ENCODE peak calls at places on chromosomes 1 and 21, in seven cellular contexts. P is spleen, O is lung, V is neuronal stem cell, I is PC-9, N is fibroblast of lung, S is astrocyte. H is an unnamed sample. For H3K36me3, the result is how much of the 10 kb centered on the place peaks cover.

GRCh38 chr21:34548782-34549376 is 36.9 kb upstream of the KCNE1 start:
- DNase-seq in S (no peak), N (no peak), I (no peak), P (no peak), V (no peak), O (no peak), H (no peak)

GRCh38 chr1:18957532-18958295 is 1.2 kb upstream of the IFFO2 start:
- DNase-seq in N (no peak), S (no peak), O (no peak), I (no peak), V (no peak), P (peak), H (no peak)

GRCh38 chr1:66468712-66469111 is 65.2 kb upstream of the SGIP1 start:
- DNase-seq in P (no peak), V (no peak), S (no peak), N (no peak), I (no peak), O (no peak), H (no peak)

GRCh38 chr1:241129207-241129960 is 227.6 kb downstream of the RGS7 start:
- DNase-seq in P (no peak), N (no peak), V (no peak), I (no peak), O (no peak), S (no peak), H (no peak)

GRCh38 chr1:196977278-196977677 is at the start of gene CFHR5:
- DNase-seq in I (no peak), V (no peak), P (no peak), N (no peak), S (no peak), O (no peak), H (no peak)

GRCh38 chr21:27164208-27165172 is 197.6 kb upstream of the ADAMTS5 start:
- DNase-seq in N (no peak), O (no peak), S (no peak), P (no peak), V (no peak), I (no peak), H (peak)

GRCh38 chr1:225872075-225872430 is 10.1 kb downstream of the TMEM63A start:
- DNase-seq in V (no peak), S (no peak), I (no peak), P (no peak), O (no peak), N (no peak), H (no peak)

GRCh38 chr1:24142546-24143431 is at the start of gene IL22RA1:
- DNase-seq in V (no peak), S (peak), N (no peak), I (peak), P (no peak), O (no peak), H (peak)

GRCh38 chr1:2840036-2840809 is 38.7 kb upstream of the TTC34 start:
- DNase-seq in P (peak), S (no peak), O (no peak), I (no peak), N (no peak), V (no peak), H (no peak)

GRCh38 chr1:208600456-208600855 is 356.3 kb upstream of the PLXNA2 start:
- DNase-seq in O (no peak), P (no peak), I (no peak), N (no peak), V (no peak), S (no peak), H (no peak)

GRCh38 chr1:12143631-12144155 is 23.1 kb upstream of the TNFRSF1B start:
- DNase-seq in O (peak), I (peak), V (no peak), S (peak), N (peak), P (peak), H (peak)

GRCh38 chr1:49197081-49197480 is 420.4 kb upstream of the BEND5 start:
- DNase-seq in O (no peak), P (no peak), S (peak), I (no peak), V (no peak), N (no peak), H (no peak)

GRCh38 chr1:92483442-92484170 is 3.1 kb downstream of the GFI1 start:
- DNase-seq in P (peak), N (no peak), O (no peak), I (peak), V (peak), S (no peak), H (no peak)

GRCh38 chr1:64062941-64063581 is 140.4 kb upstream of the UBE2U start:
- DNase-seq in P (no peak), N (peak), I (no peak), S (peak), V (no peak), O (no peak), H (no peak)

GRCh38 chr1:118104956-118105355 is 80.1 kb downstream of the SPAG17 start:
- DNase-seq in V (no peak), S (no peak), P (no peak), I (no peak), O (no peak), N (no peak), H (no peak)

GRCh38 chr1:156155760-156156495 is 2.5 kb downstream of the SEMA4A start:
- DNase-seq in I (no peak), P (no peak), V (no peak), O (no peak), S (no peak), N (no peak), H (no peak)

GRCh38 chr1:6317101-6317760 is 56.3 kb upstream of the GPR153 start:
- DNase-seq in I (peak), V (no peak), P (no peak), N (peak), S (no peak), O (no peak), H (peak)

GRCh38 chr1:7388488-7389185 is 382.5 kb upstream of the VAMP3 start:
- DNase-seq in S (peak), I (no peak), N (peak), P (peak), O (no peak), V (no peak), H (no peak)

GRCh38 chr1:209454340-209455014 is 129.0 kb upstream of the CAMK1G start:
- DNase-seq in V (no peak), N (no peak), P (no peak), S (no peak), O (no peak), I (no peak), H (no peak)

GRCh38 chr1:46039571-46040052 is 92.8 kb downstream of the PIK3R3 start:
- DNase-seq in N (peak), I (peak), V (no peak), S (peak), O (no peak), P (no peak), H (peak)

GRCh38 chr1:7255303-7256058 is 470.2 kb downstream of the CAMTA1 start:
- DNase-seq in P (no peak), V (no peak), O (no peak), S (peak), N (peak), I (no peak), H (peak)

GRCh38 chr1:156627313-156627880 is 8.2 kb downstream of the HAPLN2 start:
- DNase-seq in P (no peak), V (no peak), S (peak), I (peak), N (peak), O (no peak), H (peak)

GRCh38 chr1:116579253-116579875 is 8.5 kb upstream of the CD58 start:
- DNase-seq in V (no peak), P (no peak), O (no peak), I (no peak), N (no peak), S (no peak), H (no peak)

GRCh38 chr1:236748471-236748870 is 46.6 kb upstream of the MTR start:
- DNase-seq in N (no peak), P (no peak), I (no peak), S (no peak), O (no peak), V (no peak), H (no peak)

GRCh38 chr1:178645157-178645825 is 79.8 kb upstream of the RALGPS2 start:
- DNase-seq in I (no peak), P (no peak), O (no peak), S (no peak), V (peak), N (no peak), H (no peak)

GRCh38 chr1:229102741-229103480 is 168.0 kb upstream of the RAB4A start:
- DNase-seq in P (no peak), N (peak), S (no peak), V (no peak), I (no peak), O (no peak), H (no peak)

GRCh38 chr21:44013380-44014088 is 1.4 kb downstream of the TRAPPC10 start:
- DNase-seq in S (no peak), P (no peak), O (no peak), I (no peak), V (no peak), N (no peak), H (no peak)

DNA sequence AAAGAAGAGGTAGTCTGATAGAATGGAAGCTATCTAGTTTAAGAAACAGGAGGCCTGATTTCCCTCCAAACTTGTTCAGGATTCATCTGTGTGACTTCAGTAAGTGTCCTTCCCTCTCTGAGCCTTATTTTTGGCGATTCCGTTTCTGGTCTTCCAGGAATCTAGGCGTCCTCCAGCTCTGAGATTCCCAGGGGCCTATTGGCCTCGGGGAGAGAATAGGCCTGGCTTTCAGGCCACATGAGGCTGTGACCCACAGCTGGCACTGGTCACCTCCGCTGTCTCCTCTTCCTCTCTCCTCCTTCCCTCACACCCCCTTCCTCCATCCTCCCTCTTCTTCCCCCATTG is 95.0 kb downstream of the FOXD2 start:
- DNase-seq in I (no peak), V (no peak), P (no peak), N (no peak), S (no peak), O (no peak), H (no peak)
- H3K4me3 ChIP-seq in I (no peak), V (peak), P (peak), N (peak), S (peak), O (no peak), H (peak)

GRCh38 chr1:16145988-16146887 is 9.6 kb downstream of the EPHA2 start:
- DNase-seq in V (peak), I (peak), P (no peak), N (peak), S (peak), O (peak), H (peak)
- H3K36me3 ChIP-seq in V (half or more), I (under half), P (under half), N (under half), S (under half), O (under half), H (under half)

GRCh38 chr1:15966956-15967344 is 9.0 kb downstream of the ZBTB17 start:
- DNase-seq in V (no peak), O (no peak), I (no peak), S (no peak), N (no peak), P (no peak), H (no peak)

GRCh38 chr1:15968172-15968571 is 7.7 kb downstream of the ZBTB17 start:
- DNase-seq in S (no peak), N (no peak), V (no peak), P (no peak), O (no peak), I (no peak), H (no peak)

GRCh38 chr1:15965228-15965767 is 10.6 kb downstream of the ZBTB17 start:
- DNase-seq in O (no peak), S (peak), I (no peak), P (no peak), V (no peak), N (peak), H (no peak)

GRCh38 chr1:15963968-15964648 is 11.8 kb downstream of the ZBTB17 start:
- DNase-seq in N (no peak), S (no peak), I (no peak), P (no peak), V (no peak), O (no peak), H (no peak)

GRCh38 chr1:15966081-15966955 is 9.6 kb downstream of the ZBTB17 start:
- DNase-seq in N (no peak), S (peak), V (no peak), P (peak), I (no peak), O (no peak), H (peak)
- H3K4me3 ChIP-seq in N (no peak), S (no peak), V (no peak), P (no peak), I (no peak), O (no peak), H (no peak)

GRCh38 chr1:180096584-180097318 is 57.9 kb upstream of the QSOX1 start:
- DNase-seq in N (peak), I (no peak), O (no peak), S (no peak), P (no peak), V (no peak), H (no peak)

GRCh38 chr1:180098242-180098995 is 56.2 kb upstream of the QSOX1 start:
- DNase-seq in I (peak), N (peak), O (no peak), V (no peak), S (peak), P (no peak), H (peak)

GRCh38 chr1:180094705-180095280 is 59.9 kb upstream of the QSOX1 start:
- DNase-seq in S (no peak), N (peak), P (no peak), I (no peak), O (no peak), V (no peak), H (no peak)

GRCh38 chr1:180097319-180097605 is 57.4 kb upstream of the QSOX1 start:
- DNase-seq in N (no peak), V (no peak), P (no peak), I (no peak), S (no peak), O (no peak), H (no peak)

GRCh38 chr1:180092931-180093650 is 61.6 kb upstream of the QSOX1 start:
- DNase-seq in S (no peak), P (no peak), O (no peak), N (no peak), V (peak), I (no peak), H (peak)
- H3K36me3 ChIP-seq in S (under half), P (half or more), O (under half), N (under half), V (under half), I (under half), H (under half)

GRCh38 chr1:41892211-41892840 is 26.4 kb downstream of the HIVEP3 start:
- DNase-seq in I (no peak), N (peak), O (no peak), P (no peak), S (no peak), V (no peak), H (no peak)
- H3K4me3 ChIP-seq in I (no peak), N (no peak), O (no peak), P (peak), S (no peak), V (no peak), H (no peak)

DNA sequence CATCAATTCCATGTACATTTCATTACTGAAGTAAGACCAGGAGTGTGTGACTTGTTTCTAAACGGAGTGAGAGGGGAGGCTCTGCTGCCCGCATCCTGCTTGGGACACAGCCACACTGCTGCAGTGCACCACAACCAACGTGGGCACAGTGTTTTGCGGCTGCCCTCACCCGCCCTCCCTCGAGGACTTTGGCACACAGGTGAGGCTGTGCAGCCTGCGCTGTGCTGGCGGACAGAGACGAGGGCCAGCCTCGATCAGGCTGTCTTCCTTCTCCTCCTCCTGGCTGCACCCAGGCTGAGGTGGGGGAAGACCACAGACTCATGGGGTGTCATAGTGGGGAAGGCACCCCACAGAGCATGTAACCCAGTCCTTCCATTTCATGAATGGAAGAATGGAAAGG is 31.0 kb upstream of the H6PD start:
- DNase-seq in V (no peak), I (no peak), O (no peak), N (no peak), S (no peak), P (no peak), H (no peak)
- H3K36me3 ChIP-seq in V (under half), I (under half), O (under half), N (under half), S (under half), P (under half), H (under half)

H was measured in bronchial epithelial cell.